ENCODE peak calls at places on chromosomes 2 and 18, in eight cellular contexts. C is psoas muscle, K is fibroblast of pulmonary artery, T is HFFc6, H is AG09319, Q is WERI-Rb-1, Y is thoracic aorta, V is mammary epithelial cell. P is an unnamed sample.

GRCh38 chr2:127606594-127607398 is 39.2 kb upstream of the GPR17 start:
- DNase-seq in C (no peak), T (no peak), V (no peak), K (no peak), Y (no peak), H (no peak), Q (peak; percentile 2), P (no peak)

GRCh38 chr2:219527076-219527394 is 12.8 kb downstream of the ASIC4 start:
- DNase-seq in V (no peak), H (no peak), K (no peak), Q (peak; percentile 67), Y (no peak), T (no peak), C (no peak), P (no peak)

GRCh38 chr2:170660406-170660805 is 54.7 kb upstream of the SP5 start:
- DNase-seq in T (no peak), Q (no peak), Y (no peak), H (no peak), K (no peak), V (no peak), C (no peak), P (peak; percentile 30)

GRCh38 chr18:31369478-31369877 is 7.1 kb upstream of the DSG4 start:
- DNase-seq in K (no peak), V (no peak), Y (no peak), Q (no peak), T (no peak), C (no peak), H (no peak), P (no peak)

GRCh38 chr2:17830053-17831034 is 14.1 kb downstream of the MSGN1 start:
- DNase-seq in H (peak; percentile 14), V (peak; percentile 69), T (peak; percentile 61), C (peak; percentile 63), Q (peak; percentile 97), Y (no peak), K (peak; percentile 79), P (peak; percentile 83)

GRCh38 chr2:237061356-237061755 is 24.3 kb upstream of the COPS8 start:
- DNase-seq in V (no peak), T (no peak), C (no peak), Y (no peak), Q (no peak), H (no peak), K (no peak), P (no peak)

GRCh38 chr2:191894681-191895147 is 47.8 kb upstream of the CAVIN2 start:
- DNase-seq in V (peak; percentile 86), C (no peak), T (peak; percentile 84), Y (no peak), H (no peak), K (peak; percentile 73), Q (no peak), P (peak; percentile 81)

GRCh38 chr2:10544252-10544651 is 96.1 kb upstream of the ODC1 start:
- DNase-seq in Y (no peak), Q (no peak), C (no peak), V (no peak), H (no peak), K (no peak), T (no peak), P (no peak)

DNA sequence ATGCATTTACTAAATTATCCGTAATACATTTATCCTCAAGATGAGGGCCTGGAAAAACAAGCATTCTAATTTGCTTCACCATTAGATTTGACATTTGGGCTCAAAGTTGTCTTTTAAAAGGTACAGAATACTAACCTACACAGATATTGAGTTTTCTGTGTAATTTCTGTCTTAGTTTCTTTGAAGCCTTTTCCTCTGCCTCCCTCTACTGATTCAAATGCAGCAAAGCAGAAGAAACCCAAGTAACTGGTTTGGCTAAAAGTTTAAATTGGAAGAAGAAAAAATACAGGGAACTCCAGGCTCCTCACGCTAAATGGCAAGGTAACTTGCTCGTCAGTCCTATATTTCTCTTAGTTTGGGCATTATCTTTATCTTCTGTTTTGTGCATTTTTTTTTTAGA is 53.3 kb upstream of the SLC5A7 start:
- DNase-seq in V (no peak), H (no peak), Q (no peak), T (peak; percentile 5), K (peak; percentile 27), C (no peak), Y (no peak), P (peak; percentile 15)
- TF ChIP-seq CTCF in V (peak; percentile 16), H (peak; percentile 23), Q (no peak), T (peak; percentile 55), K (peak; percentile 38), C (no peak), Y (peak; percentile 42), P (peak; percentile 43)

GRCh38 chr2:147927053-147927588 is 82.3 kb downstream of the ACVR2A start:
- DNase-seq in C (no peak), Y (no peak), V (no peak), H (no peak), Q (no peak), K (no peak), T (no peak), P (no peak)
- TF ChIP-seq CTCF in C (no peak), Y (no peak), V (no peak), H (no peak), Q (no peak), K (no peak), T (no peak), P (no peak)

DNA sequence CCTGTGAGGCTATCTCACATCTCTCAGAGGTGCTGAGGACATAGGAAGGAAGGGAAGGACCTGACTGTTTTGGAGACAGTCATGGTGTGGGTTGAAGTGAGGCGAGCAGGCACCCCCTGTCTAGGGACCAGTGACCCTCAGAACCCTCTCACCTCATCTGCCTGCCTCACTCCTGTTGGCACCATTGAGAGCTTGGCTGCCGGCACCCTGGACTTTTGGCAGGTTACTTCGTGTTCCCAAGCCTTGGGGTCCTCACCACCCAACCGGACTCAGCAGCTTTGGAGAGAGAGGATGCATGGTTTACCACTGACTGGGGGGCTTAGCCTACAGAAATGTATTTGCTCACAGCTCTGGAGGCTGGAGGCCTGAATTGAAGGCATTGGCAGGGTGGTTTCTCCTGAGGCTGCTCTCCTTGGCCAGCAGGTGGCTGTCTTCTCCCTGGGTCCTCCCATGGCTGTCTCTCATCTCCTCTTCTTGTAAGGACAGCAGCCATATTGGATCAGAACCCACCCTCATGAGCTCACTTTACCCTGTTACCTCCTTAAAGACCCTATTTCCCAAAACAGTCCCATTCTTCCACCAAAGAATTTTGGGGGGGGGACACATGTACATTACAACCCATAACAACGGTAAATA is 142.0 kb downstream of the TSN start:
- DNase-seq in Y (no peak), T (peak; percentile 61), V (peak; percentile 17), H (peak; percentile 3), K (peak; percentile 57), C (no peak), Q (peak; percentile 70), P (peak; percentile 65)
- TF ChIP-seq CTCF in Y (peak; percentile 14), T (peak; percentile 80), V (peak; percentile 66), H (peak; percentile 40), K (peak; percentile 61), C (no peak), Q (peak; percentile 90), P (peak; percentile 53)

GRCh38 chr2:148201075-148202004 is 180.4 kb downstream of the MBD5 start:
- DNase-seq in Y (no peak), T (peak; percentile 21), K (peak; percentile 49), V (peak; percentile 37), Q (peak; percentile 71), C (peak; percentile 16), H (peak; percentile 0), P (peak; percentile 51)
- TF ChIP-seq CTCF in Y (peak; percentile 16), T (peak; percentile 73), K (peak; percentile 37), V (peak; percentile 48), Q (peak; percentile 81), C (peak; percentile 15), H (peak; percentile 24), P (peak; percentile 36)

GRCh38 chr18:7116832-7117389 is 686 bp downstream of the LAMA1 start:
- DNase-seq in Q (peak; percentile 29), K (no peak), Y (no peak), V (peak; percentile 46), C (peak; percentile 17), T (no peak), H (no peak), P (no peak)
- TF ChIP-seq CTCF in Q (peak; percentile 9), K (no peak), Y (no peak), V (no peak), C (no peak), T (no peak), H (no peak), P (no peak)

GRCh38 chr2:102032368-102033027 is 40.7 kb downstream of the IL1R2 start:
- DNase-seq in Y (no peak), T (no peak), K (peak; percentile 44), H (no peak), Q (no peak), V (no peak), C (no peak), P (peak; percentile 17)

GRCh38 chr2:102034683-102035606 is 43.2 kb downstream of the IL1R2 start:
- DNase-seq in V (no peak), T (no peak), K (no peak), Q (no peak), Y (no peak), C (no peak), H (no peak), P (no peak)

GRCh38 chr2:102030855-102031527 is 39.2 kb downstream of the IL1R2 start:
- DNase-seq in H (no peak), C (no peak), V (no peak), K (no peak), Q (no peak), Y (no peak), T (no peak), P (no peak)

GRCh38 chr2:102033028-102033749 is 41.4 kb downstream of the IL1R2 start:
- DNase-seq in Y (no peak), K (peak; percentile 98), C (peak; percentile 40), T (peak; percentile 37), V (peak; percentile 50), Q (no peak), H (no peak), P (peak; percentile 77)

DNA sequence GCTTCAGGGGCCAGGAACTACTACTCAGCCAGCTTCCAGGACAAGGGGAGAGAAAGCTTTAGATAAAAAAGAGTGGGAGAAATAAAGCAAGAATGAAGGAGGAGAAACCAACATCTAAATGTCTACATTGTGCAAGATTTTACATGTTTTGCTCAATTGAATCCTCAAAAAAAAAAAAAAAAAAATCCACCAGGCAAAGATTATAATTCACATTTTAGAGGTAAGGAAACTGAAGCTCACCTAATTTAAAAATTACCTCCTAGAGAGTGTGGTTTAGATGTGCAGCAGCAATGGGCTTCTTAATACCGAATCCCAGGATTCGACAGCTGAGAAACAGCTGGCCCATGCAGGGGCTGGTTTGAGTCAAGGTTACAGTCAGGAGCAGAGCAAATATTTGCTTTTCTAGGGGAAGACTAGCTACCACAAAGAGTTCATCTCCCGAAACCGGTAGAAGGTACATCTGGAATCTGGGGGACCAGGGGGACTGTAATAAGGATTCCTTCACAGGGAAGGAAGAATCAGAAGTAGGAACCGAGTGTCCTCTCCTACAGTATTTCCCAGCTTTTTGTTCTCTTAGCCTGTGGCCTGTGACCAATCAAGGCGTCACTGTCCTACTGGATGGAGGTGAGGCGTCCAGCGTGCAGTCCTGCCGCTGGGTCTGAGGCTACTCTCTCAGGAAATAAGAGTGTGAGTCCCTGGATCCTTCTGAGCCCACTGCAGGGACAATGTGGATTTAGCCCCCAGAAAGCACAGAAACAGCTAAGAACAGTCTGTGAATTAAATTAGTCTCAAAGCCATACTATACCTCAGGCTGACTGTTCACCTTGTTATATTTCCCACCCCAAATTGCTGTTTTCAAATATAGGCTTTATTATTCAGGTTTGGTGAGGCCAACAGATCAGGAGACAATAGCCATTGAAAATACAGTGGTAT is 42.3 kb downstream of the IL1R2 start:
- DNase-seq in K (no peak), T (no peak), C (no peak), H (no peak), V (no peak), Q (no peak), Y (no peak), P (no peak)
- TF ChIP-seq CTCF in K (no peak), T (no peak), C (no peak), H (no peak), V (no peak), Q (no peak), Y (no peak), P (no peak)